ENCODE peak calls at places on chromosomes 3 and 15, in six cellular contexts. U, B, P, X, W and A are unnamed samples.
A peak's percentile ranks its signal among the peaks of the same experiment; 100 is the strongest.

GRCh38 chr3:151282921-151283320 is 4.6 kb upstream of the P2RY14 start:
- DNase-seq in X (peak; percentile 42), U (no peak), P (no peak), B (peak; percentile 64), W (peak; percentile 79), A (no peak)

GRCh38 chr3:181457756-181458155 is 254.0 kb upstream of the SOX2 start:
- DNase-seq in U (no peak), W (no peak), B (no peak), X (no peak), P (no peak), A (no peak)

GRCh38 chr3:33936921-33937210 is 138.4 kb downstream of the PDCD6IP start:
- DNase-seq in W (no peak), U (no peak), B (no peak), X (no peak), P (no peak), A (no peak)

GRCh38 chr3:128767351-128767750 is 41.4 kb downstream of the RAB7A start:
- DNase-seq in U (no peak), B (no peak), P (no peak), X (no peak), W (no peak), A (no peak)

GRCh38 chr3:141333796-141334626 is 34.3 kb upstream of the ZBTB38 start:
- DNase-seq in P (no peak), X (no peak), W (no peak), U (no peak), B (no peak), A (no peak)

GRCh38 chr3:99789322-99789721 is 28.3 kb upstream of the CMSS1 start:
- DNase-seq in X (peak; percentile 44), U (no peak), B (peak; percentile 54), P (no peak), W (peak; percentile 86), A (peak; percentile 32)

GRCh38 chr3:149197669-149198068 is 24.0 kb downstream of the CP start:
- DNase-seq in W (no peak), P (no peak), X (no peak), B (no peak), U (no peak), A (no peak)

GRCh38 chr3:80668100-80668499 is 900.3 kb upstream of the ROBO1 start:
- DNase-seq in W (no peak), X (no peak), P (no peak), U (no peak), B (no peak), A (no peak)

GRCh38 chr15:100849021-100849831 is 30.4 kb upstream of the ALDH1A3 start:
- DNase-seq in X (peak; percentile 33), P (peak; percentile 55), W (peak; percentile 26), B (peak; percentile 74), U (no peak), A (peak; percentile 74)

GRCh38 chr15:36356978-36357582 is 222.3 kb upstream of the CDIN1 start:
- DNase-seq in B (no peak), U (no peak), X (no peak), P (no peak), W (peak; percentile 76), A (no peak)

GRCh38 chr3:143465638-143466037 is 346.1 kb downstream of the CHST2 start:
- DNase-seq in B (no peak), X (no peak), P (no peak), U (no peak), W (no peak), A (no peak)

GRCh38 chr15:65087411-65087810 is 10.9 kb downstream of the KBTBD13 start:
- DNase-seq in X (no peak), U (no peak), P (no peak), W (no peak), B (no peak), A (no peak)

GRCh38 chr3:4812509-4812908 is 166.7 kb upstream of the BHLHE40 start:
- DNase-seq in X (no peak), P (no peak), U (no peak), B (no peak), W (no peak), A (no peak)

GRCh38 chr15:25066708-25067107 is 111.9 kb downstream of the SNRPN start:
- DNase-seq in P (no peak), W (no peak), X (no peak), B (no peak), U (no peak), A (no peak)

GRCh38 chr3:100402150-100402706 is 889 bp downstream of the LNP1 start:
- DNase-seq in U (no peak), B (peak; percentile 20), W (peak; percentile 59), P (no peak), X (peak; percentile 53), A (no peak)

GRCh38 chr3:158058775-158059174 is 47.4 kb downstream of the SHOX2 start:
- DNase-seq in X (no peak), U (no peak), W (no peak), P (no peak), B (no peak), A (no peak)

GRCh38 chr15:59696332-59696731 is 7.2 kb upstream of the BNIP2 start:
- DNase-seq in X (no peak), B (no peak), P (no peak), U (no peak), W (no peak), A (no peak)

GRCh38 chr15:59691194-59691805 is 2.2 kb upstream of the BNIP2 start:
- DNase-seq in B (peak; percentile 37), U (no peak), P (no peak), X (peak; percentile 38), W (peak; percentile 74), A (peak; percentile 75)

GRCh38 chr3:11624161-11624560 is 19.6 kb downstream of the VGLL4 start:
- DNase-seq in X (peak; percentile 49), U (no peak), W (peak; percentile 41), P (no peak), B (no peak), A (peak; percentile 93)

GRCh38 chr3:143951351-143951971 is 20.2 kb upstream of the DIPK2A start:
- DNase-seq in U (no peak), X (peak; percentile 28), P (no peak), B (peak; percentile 38), W (peak; percentile 70), A (peak; percentile 58)

GRCh38 chr15:40764766-40765136 is 883 bp downstream of the GCHFR start:
- DNase-seq in P (no peak), U (no peak), B (no peak), W (no peak), X (no peak), A (no peak)

GRCh38 chr3:74137790-74138189 is 476.7 kb downstream of the CNTN3 start:
- DNase-seq in B (no peak), P (no peak), X (no peak), U (no peak), W (no peak), A (no peak)

GRCh38 chr3:132595036-132595435 is 2.0 kb upstream of the ACKR4 start:
- DNase-seq in X (peak; percentile 57), U (no peak), P (no peak), W (peak; percentile 73), B (no peak), A (no peak)

GRCh38 chr15:93378547-93378946 is 289.5 kb upstream of the RGMA start:
- DNase-seq in B (no peak), X (no peak), W (no peak), P (no peak), U (no peak), A (no peak)

GRCh38 chr15:62886431-62887071 is 156.0 kb upstream of the TPM1 start:
- DNase-seq in P (no peak), B (no peak), W (no peak), X (peak; percentile 42), U (no peak), A (no peak)

GRCh38 chr15:65611888-65612615 is 1.1 kb upstream of the INTS14 start:
- DNase-seq in W (no peak), B (no peak), U (no peak), X (no peak), P (no peak), A (no peak)

GRCh38 chr15:85494035-85494793 is 113.8 kb downstream of the AKAP13 start:
- DNase-seq in W (peak; percentile 76), U (no peak), B (peak; percentile 93), P (no peak), X (peak; percentile 95), A (no peak)

GRCh38 chr3:189563841-189564563 is 67.2 kb upstream of the TP63 start:
- DNase-seq in B (peak; percentile 83), P (no peak), U (no peak), X (peak; percentile 98), W (peak; percentile 48), A (peak; percentile 83)

GRCh38 chr15:55816017-55816416 is 73.1 kb upstream of the PRTG start:
- DNase-seq in B (no peak), P (no peak), W (peak; percentile 8), X (no peak), U (no peak), A (no peak)

GRCh38 chr3:87167634-87168456 is 59.3 kb upstream of the CHMP2B start:
- DNase-seq in W (peak; percentile 70), B (peak; percentile 2), X (peak; percentile 39), U (no peak), P (no peak), A (peak; percentile 43)

GRCh38 chr15:50415752-50416404 is 8.3 kb upstream of the USP8 start:
- DNase-seq in U (no peak), P (no peak), B (no peak), X (peak; percentile 10), W (peak; percentile 10), A (no peak)

GRCh38 chr3:62188547-62189375 is 184.6 kb downstream of the FEZF2 start:
- DNase-seq in W (peak; percentile 87), X (peak; percentile 45), U (peak; percentile 67), P (peak; percentile 67), B (peak; percentile 61), A (peak; percentile 82)
- TF ChIP-seq CTCF in W (peak; percentile 75), X (peak; percentile 67), U (peak; percentile 84), P (peak; percentile 80), B (peak; percentile 78), A (peak; percentile 73)

DNA sequence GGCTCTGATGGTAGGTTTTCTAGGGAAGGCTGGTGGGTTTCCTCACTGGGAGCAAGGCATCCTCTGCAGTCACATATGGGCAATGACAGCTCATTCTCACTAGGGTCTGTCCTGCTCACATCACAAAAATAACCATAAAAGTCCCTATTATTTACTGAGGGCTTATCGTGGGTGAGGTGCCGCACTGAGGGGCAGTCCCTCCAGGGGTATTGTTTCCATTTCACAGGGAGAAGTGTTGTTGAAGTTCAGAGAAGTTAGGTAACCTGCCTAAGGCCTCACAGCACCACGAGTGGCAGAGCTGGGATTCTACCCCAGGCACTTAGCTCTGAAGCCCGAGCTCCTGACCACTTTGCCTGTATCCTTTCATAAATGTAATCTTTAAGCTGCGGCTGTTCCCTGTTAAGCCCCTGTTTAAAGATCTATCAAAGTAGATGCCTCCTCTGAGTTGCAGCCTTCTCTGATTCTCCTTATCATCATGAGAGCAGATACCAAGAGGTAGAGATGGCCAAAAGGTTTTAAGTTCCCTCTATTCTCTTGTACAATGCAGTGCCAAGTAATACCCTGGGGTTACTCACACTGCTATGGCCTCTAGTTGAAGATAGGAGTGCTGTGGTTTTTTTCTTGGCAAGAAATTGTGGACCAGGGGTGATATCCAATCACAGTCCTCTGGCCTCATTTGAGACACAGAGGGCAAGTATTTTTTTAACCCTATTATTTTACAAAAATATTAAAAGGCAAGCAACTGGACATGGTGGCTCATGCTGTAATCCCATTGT is 107.0 kb downstream of the RPLP1 start:
- DNase-seq in W (peak; percentile 64), P (no peak), U (no peak), X (no peak), B (no peak), A (peak; percentile 54)
- TF ChIP-seq CTCF in W (peak; percentile 27), P (no peak), U (no peak), X (no peak), B (no peak), A (no peak)

GRCh38 chr3:46215810-46216414 is 7.8 kb upstream of the CCR1 start:
- DNase-seq in X (no peak), U (no peak), P (no peak), W (no peak), B (no peak), A (no peak)
- TF ChIP-seq CTCF in X (no peak), U (no peak), P (no peak), W (no peak), B (no peak), A (no peak)

GRCh38 chr3:94285874-94286273 is 223.0 kb downstream of the NSUN3 start:
- DNase-seq in W (peak; percentile 1), X (peak; percentile 5), B (peak; percentile 24), U (no peak), P (no peak), A (no peak)
- TF ChIP-seq CTCF in W (peak; percentile 8), X (peak; percentile 14), B (peak; percentile 21), U (peak; percentile 25), P (no peak), A (no peak)